ENCODE peak calls at places on chromosomes 6 and 20, in six cellular contexts. L is SK-N-SH, M is GM12891, Y is HepG2, E is H1, B is K562. A is an unnamed sample.

GRCh38 chr6:47631248-47632196 is 66.9 kb upstream of the ADGRF4 start:
- DNase-seq in L (peak; percentile 19), M (peak; percentile 17), Y (peak; percentile 66), E (peak; percentile 23), B (peak; percentile 65), A (peak; percentile 5)

GRCh38 chr6:25229671-25230321 is 49.4 kb upstream of the CARMIL1 start:
- DNase-seq in L (no peak), M (no peak), Y (no peak), E (no peak), B (no peak), A (no peak)

GRCh38 chr6:53375851-53376250 is 27.1 kb upstream of the ELOVL5 start:
- DNase-seq in L (no peak), M (no peak), Y (no peak), E (no peak), B (no peak), A (no peak)

GRCh38 chr20:991850-992249 is 10.3 kb downstream of the RSPO4 start:
- DNase-seq in L (peak; percentile 44), M (no peak), Y (no peak), E (no peak), B (no peak), A (no peak)

GRCh38 chr6:35294308-35294945 is 3.2 kb upstream of the DEF6 start:
- DNase-seq in L (peak; percentile 86), M (peak; percentile 61), Y (peak; percentile 62), E (no peak), B (peak; percentile 75), A (peak; percentile 52)

GRCh38 chr6:44542401-44543116 is 155.1 kb downstream of the CDC5L start:
- DNase-seq in L (no peak), M (no peak), Y (no peak), E (peak; percentile 46), B (no peak), A (no peak)

GRCh38 chr20:62376112-62377063 is 9.3 kb upstream of the LAMA5 start:
- DNase-seq in L (no peak), M (no peak), Y (peak; percentile 92), E (peak; percentile 78), B (no peak), A (no peak)

GRCh38 chr6:152897807-152898399 is 84.9 kb downstream of the FBXO5 start:
- DNase-seq in L (peak; percentile 63), M (peak; percentile 15), Y (peak; percentile 52), E (peak; percentile 58), B (peak; percentile 80), A (peak; percentile 14)

GRCh38 chr6:41342241-41342640 is 6.8 kb downstream of the NCR2 start:
- DNase-seq in L (no peak), M (no peak), Y (no peak), E (no peak), B (no peak), A (no peak)

GRCh38 chr6:10613077-10613476 is 81.3 kb downstream of the C6orf52 start:
- DNase-seq in L (no peak), M (no peak), Y (peak; percentile 78), E (no peak), B (no peak), A (no peak)

GRCh38 chr6:42249279-42249678 is 31.6 kb upstream of the MRPS10 start:
- DNase-seq in L (no peak), M (no peak), Y (no peak), E (no peak), B (no peak), A (no peak)

GRCh38 chr20:51840865-51841264 is 38.5 kb upstream of the SALL4 start:
- DNase-seq in L (no peak), M (no peak), Y (no peak), E (no peak), B (no peak), A (no peak)

GRCh38 chr6:41504526-41505021 is 41.6 kb upstream of the FOXP4 start:
- DNase-seq in L (peak; percentile 62), M (no peak), Y (no peak), E (no peak), B (no peak), A (no peak)

GRCh38 chr20:63961664-63962425 is 5.6 kb upstream of the UCKL1 start:
- DNase-seq in L (no peak), M (no peak), Y (no peak), E (no peak), B (no peak), A (no peak)

GRCh38 chr6:16514249-16514648 is 247.0 kb downstream of the ATXN1 start:
- DNase-seq in L (peak; percentile 33), M (no peak), Y (peak; percentile 28), E (no peak), B (peak; percentile 26), A (no peak)

GRCh38 chr6:47400581-47400980 is 77.0 kb upstream of the CD2AP start:
- DNase-seq in L (no peak), M (no peak), Y (no peak), E (no peak), B (no peak), A (no peak)

GRCh38 chr20:46683939-46684750 is 5.1 kb downstream of the TP53RK start:
- DNase-seq in L (no peak), M (no peak), Y (no peak), E (no peak), B (peak; percentile 92), A (no peak)

GRCh38 chr6:30493643-30494250 is 4.4 kb downstream of the HLA-E start:
- DNase-seq in L (no peak), M (no peak), Y (no peak), E (no peak), B (no peak), A (no peak)

GRCh38 chr6:169263836-169264608 is 10.4 kb upstream of the THBS2 start:
- DNase-seq in L (peak; percentile 78), M (no peak), Y (no peak), E (no peak), B (no peak), A (no peak)

GRCh38 chr6:79467716-79468115 is 69.5 kb downstream of the LCA5 start:
- DNase-seq in L (peak; percentile 7), M (no peak), Y (peak; percentile 21), E (no peak), B (peak; percentile 76), A (no peak)

GRCh38 chr20:58086763-58087566 is 141.5 kb downstream of the ANKRD60 start:
- DNase-seq in L (peak; percentile 76), M (peak; percentile 31), Y (peak; percentile 51), E (no peak), B (peak; percentile 43), A (no peak)

GRCh38 chr6:14015964-14016363 is 91.2 kb downstream of the RNF182 start:
- DNase-seq in L (no peak), M (no peak), Y (no peak), E (no peak), B (no peak), A (no peak)

GRCh38 chr6:72969666-72970065 is 255.6 kb downstream of the KHDC1L start:
- DNase-seq in L (no peak), M (no peak), Y (no peak), E (no peak), B (no peak), A (no peak)

GRCh38 chr6:84916704-84917103 is 152.3 kb upstream of the TBX18 start:
- DNase-seq in L (no peak), M (no peak), Y (no peak), E (no peak), B (no peak), A (no peak)

GRCh38 chr20:34402461-34402860 is 39.4 kb downstream of the ITCH start:
- DNase-seq in L (no peak), M (no peak), Y (no peak), E (no peak), B (no peak), A (no peak)

GRCh38 chr6:130229645-130230044 is 6.9 kb upstream of the SAMD3 start:
- DNase-seq in L (no peak), M (no peak), Y (no peak), E (no peak), B (no peak), A (no peak)
- TF ChIP-seq TAF1 in L (no peak), M (no peak), Y (no peak), E (no peak), B (no peak), A (no peak)

GRCh38 chr6:87699576-87699975 is 2.5 kb downstream of the AKIRIN2 start:
- DNase-seq in L (no peak), M (no peak), Y (no peak), E (no peak), B (no peak), A (no peak)

GRCh38 chr6:87701676-87702588 is at the start of gene AKIRIN2:
- DNase-seq in L (peak; percentile 91), M (peak; percentile 54), Y (peak; percentile 98), E (peak; percentile 96), B (peak; percentile 99), A (peak; percentile 55)

GRCh38 chr6:87700351-87700728 is 1.7 kb downstream of the AKIRIN2 start:
- DNase-seq in L (no peak), M (no peak), Y (no peak), E (no peak), B (peak; percentile 12), A (no peak)

GRCh38 chr6:87702589-87702945 is 534 bp upstream of the AKIRIN2 start:
- DNase-seq in L (peak; percentile 44), M (no peak), Y (peak; percentile 49), E (no peak), B (peak; percentile 45), A (no peak)

GRCh38 chr6:87700729-87701675 is 1.0 kb downstream of the AKIRIN2 start:
- DNase-seq in L (peak; percentile 69), M (no peak), Y (peak; percentile 73), E (no peak), B (peak; percentile 88), A (no peak)
- TF ChIP-seq POLR2AphosphoS5 in L (no peak), M (peak; percentile 67), Y (no peak), E (no peak), B (peak; percentile 50), A (peak; percentile 14)

GRCh38 chr6:139376054-139376355 is 1.6 kb upstream of the CITED2 start:
- DNase-seq in L (no peak), M (no peak), Y (no peak), E (no peak), B (peak; percentile 73), A (no peak)

GRCh38 chr6:139378226-139378625 is 3.8 kb upstream of the CITED2 start:
- DNase-seq in L (no peak), M (no peak), Y (no peak), E (no peak), B (no peak), A (no peak)

GRCh38 chr6:139374357-139375238 is at the start of gene CITED2:
- DNase-seq in L (peak; percentile 87), M (peak; percentile 61), Y (peak; percentile 90), E (peak; percentile 70), B (peak; percentile 96), A (peak; percentile 48)

GRCh38 chr6:139375239-139376053 is 998 bp upstream of the CITED2 start:
- DNase-seq in L (peak; percentile 79), M (peak; percentile 43), Y (peak; percentile 96), E (peak; percentile 71), B (peak; percentile 96), A (peak; percentile 42)

GRCh38 chr6:139376604-139377218 is 2.3 kb upstream of the CITED2 start:
- DNase-seq in L (no peak), M (no peak), Y (peak; percentile 48), E (no peak), B (peak; percentile 41), A (no peak)
- TF ChIP-seq TAF1 in L (no peak), M (no peak), Y (no peak), E (no peak), B (no peak), A (no peak)

DNA sequence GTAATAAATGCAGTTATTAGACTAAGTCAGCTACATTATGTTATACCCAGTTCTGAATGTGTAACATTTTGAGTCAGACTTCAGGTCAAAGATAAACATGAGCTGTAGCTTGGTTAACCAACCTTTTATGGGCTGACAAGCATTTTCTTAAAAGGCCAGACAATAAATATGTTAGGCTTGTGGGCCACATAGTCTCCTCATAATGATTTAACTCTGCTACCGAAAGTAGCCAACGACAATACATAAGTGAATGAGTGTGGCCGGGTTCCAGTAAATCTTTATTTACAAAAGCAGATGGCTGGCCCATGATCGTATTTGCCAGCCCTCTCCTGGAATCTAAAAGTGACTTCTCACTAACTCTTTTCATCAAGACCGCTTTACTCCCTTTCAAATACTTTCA is 49.9 kb downstream of the ATG5 start:
- DNase-seq in L (no peak), M (no peak), Y (no peak), E (no peak), B (no peak), A (no peak)
- TF ChIP-seq POLR2AphosphoS5 in L (no peak), M (no peak), Y (no peak), E (no peak), B (no peak), A (no peak)